ENCODE peak calls at places on chromosomes 11 and 22, in four cellular contexts. J is IMR-90, F is mammary epithelial cell, W is fibroblast of lung. X is an unnamed sample.

GRCh38 chr11:32448232-32448631 is 12.9 kb upstream of the WT1 start:
- DNase-seq in J (no peak), F (no peak), W (peak; percentile 8), X (no peak)

GRCh38 chr11:92340839-92341238 is 116.2 kb downstream of the FAT3 start:
- DNase-seq in F (peak; percentile 20), J (peak; percentile 2), W (no peak), X (no peak)

GRCh38 chr11:20388096-20389055 is 860 bp downstream of the PRMT3 start:
- DNase-seq in W (no peak), J (no peak), F (no peak), X (peak; percentile 54)

GRCh38 chr11:67463186-67463585 is 5.9 kb downstream of the TMEM134 start:
- DNase-seq in J (no peak), F (no peak), W (no peak), X (peak; percentile 31)

GRCh38 chr11:119993732-119994131 is 144.2 kb downstream of the TRIM29 start:
- DNase-seq in F (peak; percentile 42), W (no peak), J (no peak), X (no peak)

GRCh38 chr11:119338946-119339580 is 1.6 kb downstream of the C1QTNF5 start:
- DNase-seq in J (no peak), W (no peak), F (no peak), X (peak; percentile 74)

GRCh38 chr11:118098996-118099837 is 12.5 kb upstream of the SMIM35 start:
- DNase-seq in F (no peak), W (no peak), J (no peak), X (no peak)

GRCh38 chr11:6988506-6988905 is 31.6 kb downstream of the ZNF214 start:
- DNase-seq in J (peak; percentile 58), F (no peak), W (peak; percentile 42), X (no peak)

GRCh38 chr22:31212783-31213626 is 907 bp downstream of the LIMK2 start:
- DNase-seq in F (no peak), J (no peak), W (no peak), X (no peak)

GRCh38 chr11:19947521-19948114 is 212.7 kb downstream of the DBX1 start:
- DNase-seq in F (no peak), W (no peak), J (no peak), X (no peak)

GRCh38 chr11:59560702-59561469 is 49.5 kb downstream of the OR4D9 start:
- DNase-seq in J (peak; percentile 82), F (peak; percentile 88), W (peak; percentile 80), X (peak; percentile 90)

GRCh38 chr11:67396587-67397398 is 4.9 kb downstream of the PPP1CA start:
- DNase-seq in F (no peak), W (no peak), J (no peak), X (peak; percentile 85)

DNA sequence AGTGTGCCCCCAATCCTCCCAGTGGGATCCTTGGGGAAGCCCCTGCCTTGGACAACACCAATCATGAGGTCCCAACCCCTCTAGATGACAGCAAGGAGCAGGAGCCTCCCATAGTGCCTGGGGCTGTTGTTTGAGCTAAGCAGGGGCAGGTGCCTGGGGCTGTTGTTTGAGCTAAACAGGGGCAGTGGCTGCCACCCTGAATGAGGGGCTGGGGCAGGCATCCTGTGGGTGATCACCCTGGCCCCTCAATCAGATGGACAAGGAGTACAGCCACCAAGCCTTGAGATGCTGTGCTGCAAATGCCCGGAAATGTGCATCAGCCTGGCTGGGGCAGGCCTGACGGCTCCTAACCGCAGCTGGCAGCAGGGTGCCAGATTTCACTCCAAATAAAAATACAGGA is 66.7 kb downstream of the MYEOV start:
- DNase-seq in J (no peak), W (no peak), F (no peak), X (no peak)
- H3K9me3 ChIP-seq in J (peaks cover 5% of the 10 kb centered on the region), W (no peaks in the 10 kb centered on the region), F (peaks cover 7% of the 10 kb centered on the region), X (peaks cover 2% of the 10 kb centered on the region)

GRCh38 chr11:62854825-62855570 is 15.6 kb upstream of the WDR74 start:
- DNase-seq in J (no peak), W (no peak), F (no peak), X (no peak)
- H4K20me1 ChIP-seq in J (peaks cover 42% of the 10 kb centered on the region), W (no peaks in the 10 kb centered on the region), F (peaks cover 17% of the 10 kb centered on the region), X (peaks cover 40% of the 10 kb centered on the region)

GRCh38 chr11:96014234-96014633 is 90.3 kb upstream of the MTMR2 start:
- DNase-seq in F (peak; percentile 61), J (peak; percentile 61), W (peak; percentile 74), X (peak; percentile 88)
- TF ChIP-seq CTCF in F (no peak), J (no peak), W (no peak), X (no peak)

GRCh38 chr11:15754221-15754620 is 602.1 kb downstream of the SOX6 start:
- DNase-seq in J (no peak), F (no peak), W (no peak), X (no peak)
- H3K9me3 ChIP-seq in J (peaks cover 2% of the 10 kb centered on the region), F (no peaks in the 10 kb centered on the region), W (no peaks in the 10 kb centered on the region), X (no peaks in the 10 kb centered on the region)

DNA sequence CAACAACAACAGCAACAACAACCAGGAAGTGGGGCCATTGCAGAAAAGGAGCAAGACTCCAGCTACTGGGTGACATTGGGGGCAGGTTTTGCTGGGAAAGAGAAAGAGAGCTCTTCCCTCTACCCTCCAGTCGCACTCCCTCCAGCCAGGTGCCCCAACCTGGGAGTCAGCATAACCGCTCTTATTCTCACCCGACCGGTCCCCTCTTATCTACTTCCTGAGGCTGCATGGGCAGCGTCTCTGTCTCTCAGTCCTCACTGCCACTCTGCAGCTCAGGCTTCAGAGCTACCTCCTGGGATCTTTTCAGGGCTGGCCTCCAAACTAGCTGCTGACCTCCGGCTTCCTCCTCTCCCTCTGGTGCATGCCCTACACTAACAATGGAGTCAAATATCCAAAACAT is 5.1 kb downstream of the ZNF70 start:
- DNase-seq in J (no peak), F (no peak), W (no peak), X (peak; percentile 64)
- H4K20me1 ChIP-seq in J (no peaks in the 10 kb centered on the region), F (no peaks in the 10 kb centered on the region), W (no peaks in the 10 kb centered on the region), X (peaks cover 4% of the 10 kb centered on the region)

GRCh38 chr22:41285820-41286638 is at the start of gene RANGAP1:
- DNase-seq in W (peak; percentile 98), J (peak; percentile 98), F (peak; percentile 99), X (peak; percentile 99)
- TF ChIP-seq CTCF in W (no peak), J (peak; percentile 25), F (peak; percentile 36), X (no peak)

DNA sequence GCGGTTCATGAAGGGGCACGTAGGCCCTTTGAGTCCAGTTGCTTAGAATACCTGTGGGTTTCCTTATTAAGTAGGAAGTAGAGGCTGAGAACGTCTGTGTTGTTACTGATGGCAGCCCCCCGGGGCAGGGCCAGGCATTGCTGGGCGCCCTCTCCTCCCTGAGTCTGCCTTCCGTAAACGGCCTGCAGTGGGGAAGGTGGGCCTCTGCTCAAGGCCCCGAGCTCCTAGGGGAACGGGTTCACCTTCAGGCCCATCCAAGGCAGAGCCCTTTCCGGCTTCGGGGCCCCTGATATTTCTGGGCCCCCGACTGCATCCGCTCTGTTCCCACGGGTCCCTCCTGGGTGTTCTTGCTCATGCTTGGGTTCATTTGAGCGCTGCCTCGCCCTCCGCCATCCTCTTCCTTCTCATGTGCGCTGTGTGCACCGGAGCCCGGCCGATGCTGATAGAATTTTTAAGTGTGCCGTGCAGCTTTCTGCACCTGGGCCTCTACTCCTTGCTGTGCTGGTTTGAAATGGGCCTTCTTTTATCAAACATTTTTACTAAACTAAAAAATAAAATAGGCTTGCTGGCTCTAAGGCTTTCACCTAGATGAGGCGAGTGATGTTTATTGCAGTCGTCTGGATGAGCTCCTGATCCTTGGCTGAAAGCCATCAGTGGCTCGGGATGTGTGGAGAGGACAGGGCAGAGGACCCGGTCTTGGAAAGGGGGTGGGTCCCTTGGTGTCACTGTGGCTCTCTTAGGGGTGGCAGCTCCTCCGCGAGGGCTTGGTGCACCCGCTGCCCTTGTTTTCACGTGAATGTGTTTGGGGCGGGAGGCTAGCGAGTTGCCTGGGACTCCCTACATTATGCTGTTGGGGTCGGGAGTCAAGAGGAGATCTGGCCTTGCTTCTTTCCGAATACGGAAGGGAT is 12.3 kb downstream of the TBC1D22A start:
- DNase-seq in W (no peak), J (no peak), F (no peak), X (peak; percentile 64)
- H3K9me3 ChIP-seq in W (no peaks in the 10 kb centered on the region), J (no peaks in the 10 kb centered on the region), F (no peaks in the 10 kb centered on the region), X (no peaks in the 10 kb centered on the region)

DNA sequence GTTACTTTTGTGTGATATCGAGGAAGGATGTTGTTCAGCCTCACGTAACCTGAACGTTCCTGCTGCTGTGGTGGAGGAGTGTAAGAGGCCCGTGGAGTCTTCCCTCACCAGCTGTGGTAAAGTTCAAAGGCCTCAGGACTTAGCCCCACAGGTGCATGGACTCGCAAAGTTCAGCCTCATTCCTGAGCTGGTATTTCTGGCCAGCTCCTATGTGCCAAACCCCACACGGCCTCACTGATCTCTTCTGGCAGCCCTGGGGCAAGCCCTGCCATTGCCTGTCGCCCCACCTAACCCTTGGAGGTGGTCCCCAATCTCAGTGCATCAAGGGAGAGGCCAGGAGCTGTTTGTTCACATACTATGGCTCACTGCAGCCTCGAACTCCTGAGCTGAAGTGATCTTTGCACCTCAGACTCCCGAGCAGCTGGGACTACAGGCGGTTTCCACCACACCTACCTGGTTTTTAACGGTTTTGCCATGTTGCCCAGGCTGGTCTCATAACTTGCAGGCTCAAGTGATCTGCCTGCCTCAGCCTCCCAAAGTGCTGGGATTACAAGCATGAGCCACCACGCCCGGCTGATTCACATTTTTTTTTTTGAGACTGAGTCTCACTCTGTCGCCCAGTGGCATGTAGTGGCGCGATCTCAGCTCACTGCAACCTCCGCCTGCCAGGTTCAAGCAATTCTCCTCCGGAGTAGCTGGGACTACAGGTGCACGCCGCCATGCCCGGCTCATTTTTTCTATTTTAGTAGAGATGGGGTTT is 2.2 kb downstream of the PHRF1 start:
- DNase-seq in F (peak; percentile 42), W (no peak), J (no peak), X (no peak)
- H4K20me1 ChIP-seq in F (peaks cover 11% of the 10 kb centered on the region), W (no peaks in the 10 kb centered on the region), J (peaks cover 62% of the 10 kb centered on the region), X (peaks cover 52% of the 10 kb centered on the region)

DNA sequence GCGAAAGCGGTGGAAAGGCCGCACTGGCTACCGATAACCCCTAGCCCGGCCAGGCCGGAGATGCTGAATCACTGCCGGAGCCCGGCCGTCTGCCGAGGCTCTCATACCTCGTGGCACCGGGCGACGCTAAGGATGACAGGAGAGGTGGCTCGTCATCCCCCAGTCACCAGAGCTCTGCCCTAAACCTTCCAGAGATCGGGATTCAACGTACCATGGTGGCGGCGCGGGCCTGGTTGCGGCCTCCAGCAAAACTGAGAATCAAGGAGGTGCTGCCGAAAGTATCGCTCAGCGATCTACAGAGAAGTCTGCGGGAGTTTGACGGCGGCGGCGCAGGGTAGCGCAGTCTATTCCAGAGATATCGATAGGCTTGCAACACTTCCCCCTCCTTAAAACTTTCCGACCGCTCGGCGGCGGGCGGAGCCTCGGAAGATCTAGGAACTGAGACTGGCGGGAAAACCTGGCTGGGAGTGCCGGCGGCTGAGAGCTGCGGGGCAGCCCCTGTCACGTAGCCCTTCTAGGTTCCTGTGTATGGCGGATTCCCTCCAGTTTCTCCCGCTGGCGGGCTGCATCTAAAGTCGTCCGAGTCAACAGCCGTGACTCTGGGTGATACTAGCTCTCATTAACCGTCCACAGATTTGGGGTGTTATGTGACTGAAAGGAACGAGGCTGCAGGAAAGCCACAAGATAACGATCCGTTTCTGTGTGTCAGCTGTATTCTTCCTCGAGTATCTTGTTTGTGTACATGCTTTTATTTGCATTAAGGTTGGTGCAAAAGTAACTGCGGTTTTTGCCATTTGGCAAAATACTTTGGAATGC is at the start of gene PSMA1:
- DNase-seq in J (peak; percentile 94), F (peak; percentile 96), W (peak; percentile 97), X (peak; percentile 92)
- TF ChIP-seq CTCF in J (no peak), F (peak; percentile 20), W (peak; percentile 20), X (no peak)

GRCh38 chr11:60765355-60765754 is 8.7 kb downstream of the MS4A15 start:
- DNase-seq in F (no peak), J (no peak), W (no peak), X (no peak)
- H3K9me3 ChIP-seq in F (no peaks in the 10 kb centered on the region), J (no peaks in the 10 kb centered on the region), W (no peaks in the 10 kb centered on the region), X (no peaks in the 10 kb centered on the region)